ENCODE peak calls at places on chromosomes 13 and 19, in five cellular contexts. N is A549, K is Panc1, C is GM12878, W is SK-N-SH. L is an unnamed sample.

GRCh38 chr13:29892149-29892548 is 41.7 kb upstream of the UBL3 start:
- DNase-seq in N (no peak), K (no peak), C (no peak), W (no peak), L (no peak)

GRCh38 chr19:18414504-18415176 is 4.6 kb upstream of the SSBP4 start:
- DNase-seq in N (no peak), K (no peak), C (no peak), W (no peak), L (peak; percentile 65)

GRCh38 chr13:33545492-33545891 is 259.9 kb upstream of the STARD13 start:
- DNase-seq in N (no peak), K (no peak), C (no peak), W (no peak), L (no peak)

GRCh38 chr13:99289674-99290337 is 17.4 kb downstream of the GPR183 start:
- DNase-seq in N (no peak), K (no peak), C (no peak), W (no peak), L (no peak)

GRCh38 chr19:12494260-12494860 is 9.7 kb upstream of the ZNF709 start:
- DNase-seq in N (no peak), K (no peak), C (no peak), W (no peak), L (no peak)

GRCh38 chr19:934865-935422 is 9.1 kb downstream of the ARID3A start:
- DNase-seq in N (no peak), K (no peak), C (no peak), W (peak; percentile 85), L (peak; percentile 64)

GRCh38 chr19:44951179-44952159 is 3.7 kb upstream of the CLPTM1 start:
- DNase-seq in N (peak; percentile 94), K (no peak), C (no peak), W (peak; percentile 82), L (peak; percentile 71)

GRCh38 chr13:49853535-49853934 is 61.1 kb upstream of the KPNA3 start:
- DNase-seq in N (no peak), K (no peak), C (no peak), W (no peak), L (no peak)

GRCh38 chr19:33064117-33064777 is 441 bp downstream of the RHPN2 start:
- DNase-seq in N (no peak), K (no peak), C (no peak), W (peak; percentile 84), L (no peak)

GRCh38 chr19:17579523-17580244 is 24.2 kb downstream of the COLGALT1 start:
- DNase-seq in N (peak; percentile 73), K (peak; percentile 25), C (no peak), W (peak; percentile 92), L (peak; percentile 36)

GRCh38 chr13:84025828-84026227 is 143.6 kb upstream of the SLITRK1 start:
- DNase-seq in N (no peak), K (no peak), C (no peak), W (no peak), L (no peak)

GRCh38 chr13:113845055-113845454 is 18.8 kb downstream of the GAS6 start:
- DNase-seq in N (no peak), K (no peak), C (no peak), W (no peak), L (no peak)

GRCh38 chr19:6536138-6536671 is 5.4 kb downstream of the TNFSF9 start:
- DNase-seq in N (peak; percentile 70), K (no peak), C (peak; percentile 99), W (peak; percentile 88), L (peak; percentile 95)

GRCh38 chr19:33248104-33248503 is 22.5 kb upstream of the SLC7A10 start:
- DNase-seq in N (no peak), K (no peak), C (no peak), W (peak; percentile 40), L (no peak)

GRCh38 chr19:7152568-7152967 is 83.1 kb downstream of the ZNF557 start:
- DNase-seq in N (no peak), K (no peak), C (no peak), W (peak; percentile 26), L (no peak)

GRCh38 chr13:30421093-30422055 is 919 bp upstream of the UBE2L5 start:
- DNase-seq in N (peak; percentile 36), K (no peak), C (no peak), W (peak; percentile 77), L (peak; percentile 65)

GRCh38 chr13:81350056-81350455 is 1009.1 kb upstream of the SPRY2 start:
- DNase-seq in N (no peak), K (no peak), C (no peak), W (no peak), L (no peak)

DNA sequence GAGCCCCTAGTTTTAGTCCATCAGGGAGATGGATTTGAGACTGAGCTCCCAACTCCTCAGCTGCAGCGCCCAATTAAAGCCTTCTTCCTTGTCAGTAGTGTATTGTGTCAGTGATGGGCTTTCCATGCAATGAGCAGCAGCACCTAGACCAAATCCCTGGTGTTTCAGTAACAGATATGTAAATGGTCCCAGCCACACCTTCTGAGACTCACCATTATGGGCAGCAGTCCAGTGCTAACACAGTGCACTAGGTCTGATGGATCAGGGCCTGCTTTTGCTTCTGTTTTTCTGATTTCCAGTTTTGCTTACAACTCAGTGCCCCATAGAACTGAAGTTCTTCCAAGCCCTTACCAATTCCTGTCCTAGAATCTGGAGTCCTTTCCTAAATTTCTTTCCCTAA is 41.8 kb upstream of the MIR17HG start:
- DNase-seq in N (no peak), K (no peak), C (no peak), W (no peak), L (no peak)
- H3K27ac ChIP-seq in N (no peak overlapping the region), K (no peak overlapping the region), C (no peak overlapping the region), W (no peak overlapping the region), L (no peak overlapping the region)

GRCh38 chr13:25468330-25469178 is 96.8 kb downstream of the ATP8A2 start:
- DNase-seq in N (peak; percentile 15), K (no peak), C (no peak), W (peak; percentile 94), L (no peak)
- TF ChIP-seq REST in N (no peak), K (no peak), C (no peak), W (no peak), L (no peak)

DNA sequence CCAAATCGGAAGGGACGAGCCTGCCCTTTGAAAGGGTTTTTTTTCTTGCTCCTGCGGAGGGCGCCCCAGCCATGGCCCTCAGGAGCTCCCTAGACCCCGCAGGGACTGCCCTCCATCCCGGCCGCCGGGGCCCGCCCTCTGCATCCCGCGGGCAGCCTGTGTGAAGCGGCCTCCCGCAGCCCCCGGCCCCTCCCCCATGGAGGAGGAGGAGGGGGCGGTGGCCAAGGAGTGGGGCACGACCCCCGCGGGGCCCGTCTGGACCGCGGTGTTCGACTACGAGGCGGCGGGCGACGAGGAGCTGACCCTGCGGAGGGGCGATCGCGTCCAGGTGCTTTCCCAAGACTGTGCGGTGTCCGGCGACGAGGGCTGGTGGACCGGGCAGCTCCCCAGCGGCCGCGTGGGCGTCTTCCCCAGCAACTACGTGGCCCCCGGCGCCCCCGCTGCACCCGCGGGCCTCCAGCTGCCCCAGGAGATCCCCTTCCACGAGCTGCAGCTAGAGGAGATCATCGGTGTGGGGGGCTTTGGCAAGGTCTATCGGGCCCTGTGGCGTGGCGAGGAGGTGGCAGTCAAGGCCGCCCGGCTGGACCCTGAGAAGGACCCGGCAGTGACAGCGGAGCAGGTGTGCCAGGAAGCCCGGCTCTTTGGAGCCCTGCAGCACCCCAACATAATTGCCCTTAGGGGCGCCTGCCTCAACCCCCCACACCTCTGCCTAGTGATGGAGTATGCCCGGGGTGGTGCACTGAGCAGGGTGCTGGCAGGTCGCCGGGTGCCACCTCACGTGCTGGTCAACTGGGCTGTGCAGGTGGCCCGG is 815 bp downstream of the MAP3K10 start:
- DNase-seq in N (peak; percentile 70), K (no peak), C (no peak), W (peak; percentile 88), L (no peak)
- H3K27ac ChIP-seq in N (peak overlapping the region; percentile 92), K (peak overlapping the region; percentile 2), C (peak overlapping the region; percentile 24), W (no peak overlapping the region), L (no peak overlapping the region)

GRCh38 chr13:27171244-27171829 is at the start of gene USP12:
- DNase-seq in N (no peak), K (no peak), C (no peak), W (peak; percentile 86), L (no peak)

GRCh38 chr13:27170221-27170520 is 1.4 kb downstream of the USP12 start:
- DNase-seq in N (no peak), K (no peak), C (no peak), W (no peak), L (no peak)

GRCh38 chr13:27171830-27172494 is 351 bp upstream of the USP12 start:
- DNase-seq in N (peak; percentile 60), K (no peak), C (no peak), W (peak; percentile 96), L (peak; percentile 92)

GRCh38 chr13:27168870-27169525 is 2.6 kb downstream of the USP12 start:
- DNase-seq in N (no peak), K (no peak), C (no peak), W (no peak), L (no peak)

GRCh38 chr13:27170521-27171243 is 929 bp downstream of the USP12 start:
- DNase-seq in N (peak; percentile 15), K (no peak), C (no peak), W (no peak), L (peak; percentile 32)
- TF ChIP-seq REST in N (no peak), K (no peak), C (no peak), W (no peak), L (no peak)

L was measured in HL-60.